ENCODE peak calls at places on chromosomes 11 and 22, in four cellular contexts. M is keratinocyte, E is body of pancreas, Y is mammary epithelial cell. B is an unnamed sample.

GRCh38 chr11:72225411-72225951 is 914 bp downstream of the INPPL1 start:
- DNase-seq in Y (peak; percentile 12), E (no peak), M (no peak), B (no peak)

GRCh38 chr22:37167981-37168647 is 18.4 kb upstream of the IL2RB start:
- DNase-seq in M (no peak), E (no peak), Y (no peak), B (no peak)

GRCh38 chr11:61091373-61092279 is 10.7 kb upstream of the CD5 start:
- DNase-seq in E (no peak), Y (peak; percentile 13), M (no peak), B (no peak)

GRCh38 chr22:43722444-43722843 is 89.7 kb downstream of the EFCAB6 start:
- DNase-seq in E (no peak), M (no peak), Y (no peak), B (no peak)

GRCh38 chr11:65427691-65428577 is 5.3 kb downstream of the NEAT1 start:
- DNase-seq in Y (peak; percentile 83), E (peak; percentile 70), M (no peak), B (no peak)

GRCh38 chr11:110076388-110076965 is 16.7 kb upstream of the ZC3H12C start:
- DNase-seq in E (no peak), Y (peak; percentile 81), M (no peak), B (no peak)

GRCh38 chr22:48760481-48761238 is 1067.0 kb downstream of the BRD1 start:
- DNase-seq in M (no peak), E (peak; percentile 1), Y (no peak), B (no peak)

GRCh38 chr22:43441751-43442150 is 29.9 kb downstream of the MPPED1 start:
- DNase-seq in Y (no peak), E (no peak), M (no peak), B (no peak)

GRCh38 chr11:35964846-35965245 is 21.0 kb downstream of the LDLRAD3 start:
- DNase-seq in E (no peak), M (no peak), Y (no peak), B (no peak)

GRCh38 chr11:43558056-43558455 is 122.5 kb upstream of the HSD17B12 start:
- DNase-seq in E (no peak), Y (no peak), M (no peak), B (no peak)

GRCh38 chr11:119745776-119746535 is 17.0 kb upstream of the NECTIN1 start:
- DNase-seq in M (no peak), Y (no peak), E (no peak), B (no peak)

GRCh38 chr11:93738647-93739081 is 2.6 kb downstream of the TAF1D start:
- DNase-seq in M (no peak), E (no peak), Y (peak; percentile 41), B (no peak)

GRCh38 chr11:529740-530411 is 5.5 kb downstream of the HRAS start:
- DNase-seq in M (no peak), E (no peak), Y (no peak), B (no peak)

GRCh38 chr11:96113100-96113710 is 189.3 kb upstream of the MTMR2 start:
- DNase-seq in Y (no peak), M (no peak), E (no peak), B (peak; percentile 44)

GRCh38 chr11:69339916-69340565 is 46.1 kb downstream of the MYEOV start:
- DNase-seq in E (no peak), M (no peak), Y (no peak), B (no peak)

GRCh38 chr11:3158131-3158591 is 6.9 kb downstream of the OSBPL5 start:
- DNase-seq in E (no peak), M (no peak), Y (no peak), B (no peak)

GRCh38 chr22:50578776-50579310 is 616 bp upstream of the CPT1B start:
- DNase-seq in Y (no peak), M (no peak), E (no peak), B (no peak)

GRCh38 chr11:88231894-88232482 is 56.7 kb upstream of the RAB38 start:
- DNase-seq in E (no peak), M (no peak), Y (peak; percentile 34), B (no peak)

GRCh38 chr11:104663190-104664140 is 234.8 kb downstream of the CASP12 start:
- DNase-seq in M (no peak), E (no peak), Y (peak; percentile 14), B (no peak)

GRCh38 chr22:29307658-29308147 is 1.3 kb downstream of the GAS2L1 start:
- DNase-seq in E (no peak), M (no peak), Y (peak; percentile 17), B (no peak)

GRCh38 chr22:17576475-17576874 is 13.2 kb downstream of the SLC25A18 start:
- DNase-seq in E (no peak), M (peak; percentile 98), Y (peak; percentile 99), B (peak; percentile 86)

GRCh38 chr11:61919841-61920631 is 2.7 kb upstream of the RAB3IL1 start:
- DNase-seq in M (no peak), E (no peak), Y (no peak), B (no peak)

GRCh38 chr22:27836181-27836580 is 34.6 kb upstream of the MN1 start:
- DNase-seq in E (no peak), M (no peak), Y (no peak), B (no peak)

GRCh38 chr22:42389137-42389536 is 43.1 kb downstream of the NFAM1 start:
- DNase-seq in E (no peak), M (peak; percentile 55), Y (peak; percentile 47), B (no peak)

GRCh38 chr11:15618583-15619032 is 503.9 kb downstream of the INSC start:
- DNase-seq in Y (no peak), E (no peak), M (no peak), B (no peak)

GRCh38 chr11:34809191-34810106 is 106.7 kb downstream of the APIP start:
- DNase-seq in E (no peak), Y (peak; percentile 79), M (peak; percentile 15), B (no peak)

GRCh38 chr11:85407648-85408047 is 219.5 kb downstream of the DLG2 start:
- DNase-seq in M (no peak), Y (no peak), E (no peak), B (no peak)

GRCh38 chr22:47249370-47249928 is 487.0 kb downstream of the TBC1D22A start:
- DNase-seq in E (no peak), Y (no peak), M (no peak), B (no peak)

GRCh38 chr11:119236490-119236889 is 30.4 kb downstream of the CBL start:
- DNase-seq in E (no peak), M (no peak), Y (no peak), B (no peak)

GRCh38 chr11:2529636-2530035 is 84.8 kb downstream of the KCNQ1 start:
- DNase-seq in E (peak; percentile 8), M (no peak), Y (no peak), B (no peak)

GRCh38 chr22:17199131-17199731 is 20.0 kb downstream of the ADA2 start:
- DNase-seq in M (no peak), Y (no peak), E (no peak), B (no peak)

GRCh38 chr11:11382858-11383532 is 29.9 kb upstream of the CSNK2A3 start:
- DNase-seq in E (no peak), M (no peak), Y (no peak), B (no peak)

GRCh38 chr22:41347066-41347859 is 34.5 kb upstream of the TEF start:
- DNase-seq in M (no peak), E (peak; percentile 25), Y (no peak), B (no peak)
- H3K36me3 ChIP-seq in M (peaks cover 55% of the 10 kb centered on the region), E (peaks cover 35% of the 10 kb centered on the region), Y (peaks cover 20% of the 10 kb centered on the region), B (peaks cover 55% of the 10 kb centered on the region)

GRCh38 chr11:113057038-113057437 is 95.8 kb downstream of the NCAM1 start:
- DNase-seq in Y (no peak), M (no peak), E (no peak), B (no peak)
- H3K27me3 ChIP-seq in Y (peaks cover 2% of the 10 kb centered on the region), M (no peaks in the 10 kb centered on the region), E (no peaks in the 10 kb centered on the region), B (no peaks in the 10 kb centered on the region)

GRCh38 chr11:79453617-79454016 is 12.8 kb upstream of the TENM4 start:
- DNase-seq in M (no peak), E (no peak), Y (no peak), B (no peak)

GRCh38 chr11:79444923-79445322 is 4.1 kb upstream of the TENM4 start:
- DNase-seq in E (no peak), Y (no peak), M (no peak), B (no peak)

GRCh38 chr11:79447039-79447438 is 6.2 kb upstream of the TENM4 start:
- DNase-seq in E (no peak), Y (no peak), M (no peak), B (no peak)

DNA sequence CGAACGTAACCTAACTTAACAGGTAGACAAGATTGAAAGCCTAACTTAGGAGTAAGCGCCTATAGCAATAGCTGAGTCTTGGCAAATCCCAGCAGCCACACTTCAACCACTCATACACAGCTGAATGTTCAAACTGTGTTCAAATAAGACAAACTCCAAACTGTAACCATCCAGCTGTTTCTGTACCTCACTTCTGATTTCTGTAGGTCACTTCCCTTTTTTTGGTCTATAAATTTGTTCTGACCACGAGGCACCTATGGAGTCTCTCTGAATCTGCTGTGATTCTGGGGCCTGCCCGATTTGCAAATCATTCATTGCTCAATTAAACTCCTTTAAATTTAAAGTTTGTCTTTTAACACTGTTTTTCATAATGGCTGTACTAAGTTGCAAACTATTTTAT is 8.2 kb upstream of the TENM4 start:
- DNase-seq in Y (no peak), M (no peak), E (no peak), B (no peak)
- H3K36me3 ChIP-seq in Y (no peaks in the 10 kb centered on the region), M (no peaks in the 10 kb centered on the region), E (no peaks in the 10 kb centered on the region), B (no peaks in the 10 kb centered on the region)

DNA sequence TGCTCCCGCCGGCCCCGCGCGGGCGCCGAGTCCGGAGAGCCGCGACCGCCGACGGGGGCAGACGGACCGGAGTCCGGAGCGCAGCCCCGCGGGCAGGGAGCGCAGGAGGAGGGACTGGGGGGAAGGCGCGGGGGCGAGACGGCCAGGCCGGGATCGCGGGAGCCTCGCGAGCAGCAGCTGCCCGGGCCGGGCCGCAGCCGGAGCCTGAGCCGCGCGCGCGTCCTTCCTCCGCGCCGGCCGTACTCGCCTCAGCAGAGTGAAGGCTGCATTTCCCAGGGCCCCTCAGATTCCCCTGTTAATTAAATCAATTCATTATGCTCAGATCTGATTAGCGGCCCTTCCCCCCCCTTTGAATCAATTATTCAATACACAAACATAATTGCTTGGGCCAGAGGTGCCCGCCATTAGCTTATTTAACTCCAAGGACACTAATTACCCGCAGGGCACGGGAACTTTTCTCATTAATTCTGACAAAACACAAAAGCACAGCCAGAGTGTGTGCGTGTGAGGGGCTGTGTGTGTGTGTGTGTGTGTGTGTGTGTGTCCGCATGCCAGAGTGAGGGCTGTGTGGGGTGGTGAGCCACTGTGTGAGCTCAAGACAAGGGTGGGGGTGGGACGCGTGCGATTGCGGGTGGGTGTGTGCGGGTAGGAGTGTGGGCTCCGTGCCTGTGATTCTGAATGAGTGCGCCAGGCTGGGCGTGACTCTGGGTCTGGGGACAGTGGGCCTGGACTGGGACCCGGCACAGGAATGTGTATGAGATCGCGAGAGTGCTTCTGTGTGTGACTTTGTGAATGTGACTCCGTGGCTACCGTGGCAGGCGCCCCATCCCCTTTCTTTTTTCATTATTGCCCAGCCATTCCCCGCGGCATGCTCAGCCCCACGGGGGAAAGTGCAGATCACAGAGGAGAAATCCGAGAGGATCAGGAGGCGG is 5.1 kb upstream of the LMO1 start:
- DNase-seq in E (no peak), M (no peak), Y (no peak), B (no peak)
- H3K27me3 ChIP-seq in E (no peaks in the 10 kb centered on the region), M (peaks cover 58% of the 10 kb centered on the region), Y (peaks cover 32% of the 10 kb centered on the region), B (peaks cover 51% of the 10 kb centered on the region)

GRCh38 chr11:47477323-47477722 is 28.4 kb upstream of the RAPSN start:
- DNase-seq in M (peak; percentile 52), E (no peak), Y (peak; percentile 91), B (no peak)
- H3K36me3 ChIP-seq in M (peaks cover 40% of the 10 kb centered on the region), E (peaks cover 50% of the 10 kb centered on the region), Y (peaks cover 37% of the 10 kb centered on the region), B (peaks cover 30% of the 10 kb centered on the region)

GRCh38 chr11:75072582-75072981 is 24.1 kb downstream of the OR2AT4 start:
- DNase-seq in Y (no peak), E (no peak), M (no peak), B (no peak)
- H3K27me3 ChIP-seq in Y (no peaks in the 10 kb centered on the region), E (no peaks in the 10 kb centered on the region), M (peaks cover 17% of the 10 kb centered on the region), B (peaks cover 5% of the 10 kb centered on the region)

GRCh38 chr11:57560146-57560545 is 7.3 kb downstream of the UBE2L6 start:
- DNase-seq in Y (no peak), E (no peak), M (no peak), B (no peak)
- H3K36me3 ChIP-seq in Y (no peaks in the 10 kb centered on the region), E (peaks cover 2% of the 10 kb centered on the region), M (peaks cover 6% of the 10 kb centered on the region), B (peaks cover 11% of the 10 kb centered on the region)

B was measured in BJ.